ENCODE peak calls at places on chromosome 3, in four cellular contexts. T is G401; J is activated T-cell treated with anti-CD3 and anti-CD28 coated beads, Interleukin-2, amount 50 U/mL, for 72 hours; P is stimulated activated CD4-positive, alpha-beta T cell treated with anti-CD3 and anti-CD28 coated beads, Interleukin-4, amount 100 ng/mL, for 48 hours. Q is an unnamed sample.

GRCh38 chr3:191330309-191330712 is at the start of gene UTS2B:
- DNase-seq in T (no peak), J (no peak), P (no peak), Q (peak)

GRCh38 chr3:104273046-104273649 is 1093.6 kb upstream of the ALCAM start:
- DNase-seq in T (no peak), J (no peak), P (no peak), Q (peak)

GRCh38 chr3:171789759-171790505 is 20.4 kb downstream of the PLD1 start:
- DNase-seq in T (no peak), J (no peak), P (no peak), Q (no peak)

GRCh38 chr3:52004158-52004787 is 8.6 kb upstream of the RPL29 start:
- DNase-seq in T (no peak), J (no peak), P (no peak), Q (peak)

GRCh38 chr3:72274511-72275295 is 489.8 kb upstream of the PROK2 start:
- DNase-seq in T (peak), J (no peak), P (no peak), Q (peak)

GRCh38 chr3:14319654-14320182 is 82.7 kb upstream of the SLC6A6 start:
- DNase-seq in T (peak), J (peak), P (no peak), Q (no peak)

GRCh38 chr3:10510743-10511432 is 5.5 kb upstream of the ATP2B2 start:
- DNase-seq in T (no peak), J (no peak), P (no peak), Q (no peak)

GRCh38 chr3:81279481-81280273 is 481.8 kb downstream of the GBE1 start:
- DNase-seq in T (no peak), J (no peak), P (no peak), Q (no peak)

GRCh38 chr3:126835472-126836219 is 131.6 kb downstream of the CHCHD6 start:
- DNase-seq in T (peak), J (no peak), P (no peak), Q (peak)

GRCh38 chr3:71509024-71509423 is 74.5 kb downstream of the FOXP1 start:
- DNase-seq in T (no peak), J (no peak), P (no peak), Q (no peak)

GRCh38 chr3:15512173-15512572 is 9.3 kb downstream of the COLQ start:
- DNase-seq in T (peak), J (no peak), P (no peak), Q (peak)

GRCh38 chr3:53812434-53812833 is 33.8 kb downstream of the CHDH start:
- DNase-seq in T (no peak), J (no peak), P (no peak), Q (no peak)

GRCh38 chr3:184466413-184466960 is 86.6 kb downstream of the CHRD start:
- DNase-seq in T (no peak), J (no peak), P (no peak), Q (no peak)

GRCh38 chr3:157066335-157067071 is 93.4 kb downstream of the CCNL1 start:
- DNase-seq in T (no peak), J (no peak), P (no peak), Q (peak)

GRCh38 chr3:63791974-63792373 is 27.1 kb upstream of the C3orf49 start:
- DNase-seq in T (peak), J (no peak), P (no peak), Q (peak)

GRCh38 chr3:123300056-123300455 is 98.3 kb downstream of the SEC22A start:
- DNase-seq in T (no peak), J (no peak), P (no peak), Q (no peak)

GRCh38 chr3:186839874-186840641 is 2.5 kb upstream of the ADIPOQ start:
- DNase-seq in T (no peak), J (no peak), P (no peak), Q (no peak)

GRCh38 chr3:99879275-99879674 is 61.6 kb downstream of the CMSS1 start:
- DNase-seq in T (no peak), J (no peak), P (no peak), Q (no peak)